ENCODE peak calls at places on chromosomes 5 and 9, in eight cellular contexts. One of them, this sample, is unnamed.

GRCh38 chr9:33466565-33467495 is 6.9 kb downstream of the NOL6 start:
- DNase-seq in K562: peak
- DNase-seq in NCI-H1436 treated with DMSO at 0.1 percent for 48 hours: no peak
- DNase-seq in pancreas: peak
- DNase-seq in HTR-8/SVneo: peak
- DNase-seq in T-helper 2 cell: peak
- DNase-seq in astrocyte of the spinal cord: peak
- DNase-seq in stimulated activated CD4-positive, alpha-beta T cell treated with anti-CD3 and anti-CD28 coated beads, Interleukin-12 subunit alpha, Interleukin-12 subunit beta, amount 100 ng/mL, for 4 hours: peak
- DNase-seq in this sample: peak

GRCh38 chr9:136668983-136669790 is 6.5 kb downstream of the EGFL7 start:
- DNase-seq in HTR-8/SVneo: no peak
- DNase-seq in stimulated activated CD4-positive, alpha-beta T cell treated with anti-CD3 and anti-CD28 coated beads, Interleukin-12 subunit alpha, Interleukin-12 subunit beta, amount 100 ng/mL, for 4 hours: no peak
- DNase-seq in T-helper 2 cell: no peak
- DNase-seq in NCI-H1436 treated with DMSO at 0.1 percent for 48 hours: no peak
- DNase-seq in astrocyte of the spinal cord: no peak
- DNase-seq in pancreas: no peak
- DNase-seq in K562: peak
- DNase-seq in this sample: no peak

GRCh38 chr5:145479862-145480261 is 355.3 kb downstream of the PRELID2 start:
- DNase-seq in HTR-8/SVneo: no peak
- DNase-seq in NCI-H1436 treated with DMSO at 0.1 percent for 48 hours: no peak
- DNase-seq in K562: no peak
- DNase-seq in astrocyte of the spinal cord: no peak
- DNase-seq in T-helper 2 cell: no peak
- DNase-seq in stimulated activated CD4-positive, alpha-beta T cell treated with anti-CD3 and anti-CD28 coated beads, Interleukin-12 subunit alpha, Interleukin-12 subunit beta, amount 100 ng/mL, for 4 hours: no peak
- DNase-seq in pancreas: no peak
- DNase-seq in this sample: no peak

GRCh38 chr5:50867140-50867539 is 200.7 kb downstream of the PARP8 start:
- DNase-seq in K562: no peak
- DNase-seq in T-helper 2 cell: no peak
- DNase-seq in astrocyte of the spinal cord: no peak
- DNase-seq in stimulated activated CD4-positive, alpha-beta T cell treated with anti-CD3 and anti-CD28 coated beads, Interleukin-12 subunit alpha, Interleukin-12 subunit beta, amount 100 ng/mL, for 4 hours: no peak
- DNase-seq in NCI-H1436 treated with DMSO at 0.1 percent for 48 hours: no peak
- DNase-seq in pancreas: no peak
- DNase-seq in HTR-8/SVneo: no peak
- DNase-seq in this sample: no peak

GRCh38 chr9:2241461-2241874 is 226.3 kb downstream of the SMARCA2 start:
- DNase-seq in T-helper 2 cell: no peak
- DNase-seq in astrocyte of the spinal cord: peak
- DNase-seq in K562: no peak
- DNase-seq in pancreas: no peak
- DNase-seq in NCI-H1436 treated with DMSO at 0.1 percent for 48 hours: no peak
- DNase-seq in HTR-8/SVneo: no peak
- DNase-seq in stimulated activated CD4-positive, alpha-beta T cell treated with anti-CD3 and anti-CD28 coated beads, Interleukin-12 subunit alpha, Interleukin-12 subunit beta, amount 100 ng/mL, for 4 hours: no peak
- DNase-seq in this sample: no peak

GRCh38 chr9:130499804-130500263 is 55.1 kb downstream of the ASS1 start:
- DNase-seq in T-helper 2 cell: no peak
- DNase-seq in HTR-8/SVneo: no peak
- DNase-seq in astrocyte of the spinal cord: no peak
- DNase-seq in stimulated activated CD4-positive, alpha-beta T cell treated with anti-CD3 and anti-CD28 coated beads, Interleukin-12 subunit alpha, Interleukin-12 subunit beta, amount 100 ng/mL, for 4 hours: no peak
- DNase-seq in pancreas: peak
- DNase-seq in NCI-H1436 treated with DMSO at 0.1 percent for 48 hours: no peak
- DNase-seq in K562: peak
- DNase-seq in this sample: no peak

GRCh38 chr5:14064841-14065240 is 78.3 kb upstream of the TRIO start:
- DNase-seq in stimulated activated CD4-positive, alpha-beta T cell treated with anti-CD3 and anti-CD28 coated beads, Interleukin-12 subunit alpha, Interleukin-12 subunit beta, amount 100 ng/mL, for 4 hours: no peak
- DNase-seq in K562: no peak
- DNase-seq in pancreas: no peak
- DNase-seq in HTR-8/SVneo: peak
- DNase-seq in NCI-H1436 treated with DMSO at 0.1 percent for 48 hours: no peak
- DNase-seq in T-helper 2 cell: no peak
- DNase-seq in astrocyte of the spinal cord: peak
- DNase-seq in this sample: no peak

GRCh38 chr9:19036611-19037010 is 3.6 kb upstream of the SAXO1 start:
- DNase-seq in HTR-8/SVneo: no peak
- DNase-seq in K562: no peak
- DNase-seq in NCI-H1436 treated with DMSO at 0.1 percent for 48 hours: no peak
- DNase-seq in astrocyte of the spinal cord: no peak
- DNase-seq in T-helper 2 cell: no peak
- DNase-seq in stimulated activated CD4-positive, alpha-beta T cell treated with anti-CD3 and anti-CD28 coated beads, Interleukin-12 subunit alpha, Interleukin-12 subunit beta, amount 100 ng/mL, for 4 hours: no peak
- DNase-seq in pancreas: no peak
- DNase-seq in this sample: no peak